ENCODE peak calls at places on chromosomes 11 and 22, in four cellular contexts. One of them, this sample, is unnamed.

GRCh38 chr11:90229791-90230190 is 6.9 kb upstream of the CHORDC1 start:
- DNase-seq in body of pancreas: no peak
- DNase-seq in esophagus muscularis mucosa: no peak
- DNase-seq in ovary: no peak
- DNase-seq in this sample: no peak

GRCh38 chr22:48070760-48071159 is 1308.3 kb downstream of the TBC1D22A start:
- DNase-seq in ovary: no peak
- DNase-seq in esophagus muscularis mucosa: no peak
- DNase-seq in body of pancreas: no peak
- DNase-seq in this sample: no peak

GRCh38 chr22:29375436-29376076 is 12.8 kb downstream of the AP1B1 start:
- DNase-seq in esophagus muscularis mucosa: no peak
- DNase-seq in ovary: no peak
- DNase-seq in body of pancreas: no peak
- DNase-seq in this sample: no peak

GRCh38 chr22:24043957-24044356 is 32.9 kb downstream of the CABIN1 start:
- DNase-seq in ovary: no peak
- DNase-seq in body of pancreas: no peak
- DNase-seq in esophagus muscularis mucosa: no peak
- DNase-seq in this sample: no peak

GRCh38 chr11:116721983-116722382 is 50.8 kb downstream of the BUD13 start:
- DNase-seq in body of pancreas: no peak
- DNase-seq in ovary: no peak
- DNase-seq in esophagus muscularis mucosa: no peak
- DNase-seq in this sample: no peak

GRCh38 chr11:14645985-14646900 is 2.6 kb downstream of the PDE3B start:
- DNase-seq in ovary: no peak
- DNase-seq in body of pancreas: no peak
- DNase-seq in esophagus muscularis mucosa: no peak
- DNase-seq in this sample: no peak

GRCh38 chr11:22668005-22668796 is 1.8 kb downstream of the GAS2 start:
- DNase-seq in esophagus muscularis mucosa: no peak
- DNase-seq in ovary: no peak
- DNase-seq in body of pancreas: no peak
- DNase-seq in this sample: no peak

GRCh38 chr11:2293396-2294339 is 8.1 kb downstream of the C11orf21 start:
- DNase-seq in esophagus muscularis mucosa: no peak
- DNase-seq in body of pancreas: no peak
- DNase-seq in ovary: no peak
- DNase-seq in this sample: peak

GRCh38 chr11:132858203-132858602 is 674.1 kb downstream of the OPCML start:
- DNase-seq in ovary: no peak
- DNase-seq in esophagus muscularis mucosa: no peak
- DNase-seq in body of pancreas: no peak
- DNase-seq in this sample: no peak

GRCh38 chr11:34114471-34114870 is 9.0 kb downstream of the NAT10 start:
- DNase-seq in esophagus muscularis mucosa: no peak
- DNase-seq in body of pancreas: no peak
- DNase-seq in ovary: no peak
- DNase-seq in this sample: no peak

GRCh38 chr11:55852141-55852540 is 13.6 kb downstream of the OR5D16 start:
- DNase-seq in body of pancreas: no peak
- DNase-seq in esophagus muscularis mucosa: no peak
- DNase-seq in ovary: no peak
- DNase-seq in this sample: no peak

GRCh38 chr11:50275133-50275532 is 242.5 kb downstream of the OR4C45 start:
- DNase-seq in esophagus muscularis mucosa: no peak
- DNase-seq in body of pancreas: no peak
- DNase-seq in ovary: no peak
- DNase-seq in this sample: no peak

GRCh38 chr22:29306830-29307657 is 594 bp downstream of the GAS2L1 start:
- DNase-seq in ovary: peak
- DNase-seq in esophagus muscularis mucosa: no peak
- DNase-seq in body of pancreas: peak
- DNase-seq in this sample: peak

GRCh38 chr22:37852418-37852817 is 3.2 kb downstream of the EIF3L start:
- DNase-seq in body of pancreas: no peak
- DNase-seq in esophagus muscularis mucosa: no peak
- DNase-seq in ovary: no peak
- DNase-seq in this sample: no peak

GRCh38 chr22:37850801-37851200 is 1.6 kb downstream of the EIF3L start:
- DNase-seq in ovary: no peak
- DNase-seq in esophagus muscularis mucosa: no peak
- DNase-seq in body of pancreas: no peak
- DNase-seq in this sample: no peak

GRCh38 chr22:37846433-37846832 is 2.3 kb upstream of the ANKRD54 start:
- DNase-seq in esophagus muscularis mucosa: no peak
- DNase-seq in body of pancreas: no peak
- DNase-seq in ovary: no peak
- DNase-seq in this sample: no peak

GRCh38 chr22:37848587-37849088 is 581 bp upstream of the EIF3L start:
- DNase-seq in esophagus muscularis mucosa: no peak
- DNase-seq in body of pancreas: no peak
- DNase-seq in ovary: no peak
- DNase-seq in this sample: no peak

DNA sequence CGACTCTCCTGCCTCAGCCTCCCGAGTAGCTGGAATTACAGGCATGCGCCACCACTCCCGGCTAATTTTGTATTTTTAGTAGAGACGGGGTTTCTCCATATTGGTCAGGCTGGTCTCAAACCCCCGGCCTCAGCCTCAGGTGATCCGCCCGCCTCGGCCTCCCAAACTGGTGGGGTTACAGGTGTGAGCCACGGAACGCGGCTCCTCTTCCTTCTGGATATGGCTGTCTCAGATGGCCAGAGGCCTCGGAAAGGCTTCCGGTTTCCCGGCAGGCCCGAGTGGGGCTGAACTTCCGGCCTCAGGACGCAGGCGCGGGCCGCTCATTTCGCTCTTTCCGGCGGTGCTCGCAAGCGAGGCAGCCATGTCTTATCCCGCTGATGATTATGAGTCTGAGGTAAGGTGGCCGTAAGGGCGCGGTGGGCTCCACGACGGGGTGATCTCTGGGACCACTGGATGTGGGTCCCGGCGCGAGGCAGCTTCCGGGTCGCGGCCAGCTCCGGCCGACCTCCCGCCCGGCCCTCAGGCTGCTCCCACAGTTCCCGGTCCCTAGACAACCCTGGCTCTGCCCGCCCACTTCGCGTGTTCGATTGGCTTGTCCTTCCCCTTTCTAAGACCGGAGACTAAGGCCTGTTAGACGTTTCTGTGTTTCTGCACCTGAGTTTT is at the start of gene EIF3L:
- DNase-seq in esophagus muscularis mucosa: peak
- DNase-seq in ovary: peak
- DNase-seq in body of pancreas: peak
- DNase-seq in this sample: peak
- TF ChIP-seq POLR2A in esophagus muscularis mucosa: peak
- TF ChIP-seq POLR2A in ovary: peak
- TF ChIP-seq POLR2A in body of pancreas: peak
- TF ChIP-seq POLR2A in this sample: peak

DNA sequence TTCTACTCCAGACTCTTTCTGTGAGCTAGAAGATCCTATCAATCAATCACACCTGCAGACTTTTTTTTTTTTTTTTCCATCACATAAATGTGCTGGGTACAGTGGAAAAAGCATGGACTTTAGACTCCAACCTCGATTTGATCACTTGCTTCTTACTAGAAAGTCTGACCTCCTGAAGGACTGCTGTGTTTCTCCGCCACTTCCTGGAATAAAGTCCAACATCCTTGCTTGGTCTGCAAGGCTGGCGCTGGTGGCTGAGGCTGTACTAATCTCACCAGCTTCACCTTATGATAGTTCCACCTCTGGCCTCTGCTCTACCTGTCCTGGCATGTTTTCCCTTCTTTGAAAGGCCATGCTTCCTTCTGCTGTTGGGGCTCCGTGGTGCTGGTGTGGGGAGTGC is 60.9 kb upstream of the SESN3 start:
- DNase-seq in ovary: no peak
- DNase-seq in body of pancreas: no peak
- DNase-seq in esophagus muscularis mucosa: no peak
- DNase-seq in this sample: no peak
- TF ChIP-seq POLR2A in ovary: no peak
- TF ChIP-seq POLR2A in body of pancreas: no peak
- TF ChIP-seq POLR2A in esophagus muscularis mucosa: no peak
- TF ChIP-seq POLR2A in this sample: no peak

GRCh38 chr11:1219836-1220810 is 2.7 kb upstream of the MUC5B start:
- DNase-seq in body of pancreas: peak
- DNase-seq in ovary: no peak
- DNase-seq in esophagus muscularis mucosa: no peak
- DNase-seq in this sample: no peak
- TF ChIP-seq POLR2A in body of pancreas: no peak
- TF ChIP-seq POLR2A in ovary: no peak
- TF ChIP-seq POLR2A in esophagus muscularis mucosa: no peak
- TF ChIP-seq POLR2A in this sample: no peak

DNA sequence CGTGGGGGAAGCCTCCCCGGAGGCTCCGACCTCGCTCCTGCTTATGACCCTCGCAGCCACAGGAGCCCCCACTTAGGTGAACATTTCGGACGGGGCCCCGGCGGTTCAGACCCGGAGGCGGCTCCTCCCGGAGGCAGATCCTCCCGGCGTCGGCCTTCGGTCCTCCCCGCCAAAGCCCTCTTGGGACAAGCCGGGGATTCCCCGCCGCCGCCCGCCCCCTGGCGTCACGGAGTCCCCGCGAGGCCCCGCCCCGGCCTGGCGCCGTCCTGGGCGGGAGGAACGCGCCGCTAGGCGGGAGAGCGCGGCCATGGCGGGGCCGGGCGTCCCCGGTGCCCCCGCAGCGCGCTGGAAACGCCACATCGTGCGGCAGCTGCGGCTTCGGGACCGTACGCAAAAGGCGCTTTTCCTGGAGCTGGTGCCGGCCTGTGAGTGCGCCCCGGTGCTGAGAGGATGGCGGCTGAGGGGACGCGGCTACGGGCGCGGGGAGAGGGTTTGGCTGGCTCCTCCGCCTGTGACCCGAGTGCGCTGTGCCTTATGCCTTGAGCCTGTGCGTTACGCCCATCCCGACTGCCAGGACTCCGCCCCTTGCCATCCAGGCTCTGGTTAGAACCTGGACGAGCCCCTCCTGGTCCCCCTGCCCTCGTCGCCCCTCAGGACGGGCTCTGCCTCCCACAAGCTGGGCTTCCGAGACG is at the start of gene ATG16L2:
- DNase-seq in ovary: peak
- DNase-seq in esophagus muscularis mucosa: no peak
- DNase-seq in body of pancreas: peak
- DNase-seq in this sample: peak
- TF ChIP-seq POLR2A in ovary: peak
- TF ChIP-seq POLR2A in esophagus muscularis mucosa: peak
- TF ChIP-seq POLR2A in body of pancreas: peak
- TF ChIP-seq POLR2A in this sample: no peak

GRCh38 chr11:57349491-57350274 is 11.5 kb downstream of the P2RX3 start:
- DNase-seq in body of pancreas: peak
- DNase-seq in esophagus muscularis mucosa: no peak
- DNase-seq in ovary: peak
- DNase-seq in this sample: peak

GRCh38 chr11:57348052-57348451 is 9.9 kb downstream of the P2RX3 start:
- DNase-seq in body of pancreas: no peak
- DNase-seq in ovary: no peak
- DNase-seq in esophagus muscularis mucosa: no peak
- DNase-seq in this sample: no peak

GRCh38 chr11:57348636-57349323 is 10.6 kb downstream of the P2RX3 start:
- DNase-seq in ovary: no peak
- DNase-seq in esophagus muscularis mucosa: no peak
- DNase-seq in body of pancreas: no peak
- DNase-seq in this sample: peak

GRCh38 chr11:57345555-57346151 is 7.5 kb downstream of the P2RX3 start:
- DNase-seq in body of pancreas: peak
- DNase-seq in ovary: peak
- DNase-seq in esophagus muscularis mucosa: no peak
- DNase-seq in this sample: peak

GRCh38 chr11:57347336-57347735 is 9.2 kb downstream of the P2RX3 start:
- DNase-seq in ovary: no peak
- DNase-seq in esophagus muscularis mucosa: no peak
- DNase-seq in body of pancreas: no peak
- DNase-seq in this sample: no peak
- TF ChIP-seq POLR2A in ovary: no peak
- TF ChIP-seq POLR2A in esophagus muscularis mucosa: no peak
- TF ChIP-seq POLR2A in body of pancreas: no peak
- TF ChIP-seq POLR2A in this sample: no peak

GRCh38 chr22:22045576-22046335 is 63.2 kb upstream of the TOP3B start:
- DNase-seq in ovary: no peak
- DNase-seq in esophagus muscularis mucosa: peak
- DNase-seq in body of pancreas: no peak
- DNase-seq in this sample: no peak

GRCh38 chr22:22042599-22043295 is 60.2 kb upstream of the TOP3B start:
- DNase-seq in esophagus muscularis mucosa: peak
- DNase-seq in body of pancreas: no peak
- DNase-seq in ovary: no peak
- DNase-seq in this sample: no peak

GRCh38 chr22:22042009-22042408 is 59.4 kb upstream of the TOP3B start:
- DNase-seq in ovary: no peak
- DNase-seq in body of pancreas: no peak
- DNase-seq in esophagus muscularis mucosa: no peak
- DNase-seq in this sample: no peak

GRCh38 chr22:22044153-22044552 is 61.6 kb upstream of the TOP3B start:
- DNase-seq in esophagus muscularis mucosa: peak
- DNase-seq in ovary: no peak
- DNase-seq in body of pancreas: no peak
- DNase-seq in this sample: no peak

DNA sequence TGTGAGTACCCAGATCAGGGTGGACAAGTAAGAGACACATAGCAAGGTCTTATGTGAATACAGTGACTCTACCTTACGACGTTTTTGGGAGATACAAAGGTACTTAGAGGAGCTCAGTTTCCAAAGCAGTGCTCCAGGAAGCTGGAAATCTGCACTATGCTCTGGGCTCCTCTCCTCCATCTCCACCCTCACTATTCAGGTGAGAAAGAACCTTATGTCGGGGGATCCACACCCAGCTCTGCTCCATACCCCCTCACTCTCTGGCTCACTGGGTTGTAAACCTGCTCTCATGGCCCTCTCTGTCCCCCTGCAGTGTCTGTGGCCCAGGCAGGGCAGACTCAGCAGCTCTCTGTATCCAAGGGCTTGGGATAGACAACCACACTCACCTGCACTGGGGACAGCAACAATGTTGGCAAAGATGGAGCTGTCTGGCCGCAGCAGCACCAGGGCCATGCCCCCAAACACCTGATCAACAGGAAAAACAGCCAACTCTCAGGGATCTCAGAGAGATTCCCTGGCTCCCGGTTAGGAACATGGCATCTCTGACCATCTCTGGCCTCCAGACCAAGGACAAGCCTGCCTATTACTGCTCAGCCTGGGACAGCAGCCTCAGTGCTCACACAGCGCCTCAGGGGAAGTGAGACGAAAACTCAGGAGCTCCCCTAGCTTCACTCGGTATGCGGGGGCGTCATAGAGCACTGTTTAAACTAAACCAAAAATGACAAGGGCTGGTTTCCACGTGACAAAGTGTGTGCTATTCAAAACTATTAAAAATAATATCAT is 60.9 kb upstream of the TOP3B start:
- DNase-seq in body of pancreas: no peak
- DNase-seq in esophagus muscularis mucosa: peak
- DNase-seq in ovary: no peak
- DNase-seq in this sample: no peak
- TF ChIP-seq POLR2A in body of pancreas: no peak
- TF ChIP-seq POLR2A in esophagus muscularis mucosa: no peak
- TF ChIP-seq POLR2A in ovary: no peak
- TF ChIP-seq POLR2A in this sample: no peak

GRCh38 chr11:74311352-74311926 is at the start of gene P4HA3:
- DNase-seq in ovary: peak
- DNase-seq in body of pancreas: peak
- DNase-seq in esophagus muscularis mucosa: no peak
- DNase-seq in this sample: peak
- TF ChIP-seq POLR2A in ovary: no peak
- TF ChIP-seq POLR2A in body of pancreas: no peak
- TF ChIP-seq POLR2A in esophagus muscularis mucosa: no peak
- TF ChIP-seq POLR2A in this sample: no peak

This sample was measured in heart left ventricle.